ENCODE peak calls at places on chromosomes 6 and 20, in four cellular contexts. R, P, N and W are unnamed samples.

GRCh38 chr6:35780719-35781118 is at the start of gene CLPSL1:
- DNase-seq in N (no peak), P (no peak), R (no peak), W (no peak)

GRCh38 chr6:169146536-169146935 is 107.1 kb downstream of the THBS2 start:
- DNase-seq in N (no peak), P (no peak), R (no peak), W (no peak)

GRCh38 chr6:140854363-140854762 is 1278.4 kb upstream of the GJE1 start:
- DNase-seq in R (no peak), P (no peak), N (no peak), W (no peak)

GRCh38 chr6:40807484-40807883 is 220.3 kb upstream of the LRFN2 start:
- DNase-seq in N (no peak), P (no peak), R (no peak), W (no peak)

GRCh38 chr20:58709013-58709702 is 16.6 kb downstream of the NPEPL1 start:
- DNase-seq in N (no peak), P (no peak), R (no peak), W (no peak)

GRCh38 chr6:111757342-111757741 is 115.9 kb downstream of the FYN start:
- DNase-seq in P (no peak), R (peak; percentile 84), N (no peak), W (no peak)

GRCh38 chr6:109526905-109527628 is 44.0 kb upstream of the ZBTB24 start:
- DNase-seq in P (peak; percentile 37), R (peak; percentile 69), N (peak; percentile 69), W (peak; percentile 23)

GRCh38 chr6:66189915-66190314 is 482.9 kb upstream of the EYS start:
- DNase-seq in R (no peak), N (no peak), P (no peak), W (no peak)

GRCh38 chr6:71533939-71534379 is 245.3 kb downstream of the OGFRL1 start:
- DNase-seq in R (peak; percentile 46), N (no peak), P (no peak), W (no peak)

GRCh38 chr6:89375427-89375868 is 22.9 kb upstream of the UBE2J1 start:
- DNase-seq in R (no peak), P (peak; percentile 35), N (peak; percentile 90), W (no peak)

GRCh38 chr6:42138630-42139619 is 3.5 kb downstream of the C6orf132 start:
- DNase-seq in P (no peak), R (peak; percentile 42), N (no peak), W (no peak)

GRCh38 chr20:58714340-58714922 is 21.8 kb downstream of the NPEPL1 start:
- DNase-seq in P (no peak), R (no peak), N (no peak), W (no peak)

GRCh38 chr6:215335-216034 is 76.8 kb upstream of the DUSP22 start:
- DNase-seq in R (peak; percentile 39), N (no peak), P (no peak), W (no peak)

GRCh38 chr6:16921399-16922110 is 160.3 kb upstream of the ATXN1 start:
- DNase-seq in R (peak; percentile 97), P (no peak), N (no peak), W (peak; percentile 72)

GRCh38 chr20:15546624-15547023 is 1026.6 kb downstream of the KIF16B start:
- DNase-seq in R (no peak), N (no peak), P (no peak), W (no peak)

GRCh38 chr6:64290867-64291266 is 655.3 kb downstream of the PHF3 start:
- DNase-seq in P (no peak), N (no peak), R (peak; percentile 6), W (no peak)

GRCh38 chr20:23047738-23048214 is 1.7 kb downstream of the THBD start:
- DNase-seq in P (peak; percentile 22), R (no peak), N (peak; percentile 12), W (no peak)

GRCh38 chr6:151535476-151536279 is 41.9 kb downstream of the CCDC170 start:
- DNase-seq in N (no peak), P (no peak), R (no peak), W (no peak)

GRCh38 chr6:117771403-117771802 is 96.1 kb downstream of the NUS1 start:
- DNase-seq in R (no peak), N (no peak), P (no peak), W (no peak)

GRCh38 chr20:58481541-58482021 is 33.6 kb downstream of the APCDD1L start:
- DNase-seq in N (no peak), P (peak; percentile 36), R (no peak), W (no peak)

GRCh38 chr6:139686308-139686707 is 311.9 kb upstream of the CITED2 start:
- DNase-seq in R (no peak), N (no peak), P (no peak), W (no peak)

GRCh38 chr6:56593801-56594318 is 48.8 kb downstream of the DST start:
- DNase-seq in N (no peak), P (no peak), R (peak; percentile 57), W (no peak)

GRCh38 chr6:156956286-156956685 is 179.1 kb downstream of the ARID1B start:
- DNase-seq in R (no peak), N (no peak), P (no peak), W (no peak)

GRCh38 chr20:37522258-37523011 is 1.4 kb downstream of the NNAT start:
- DNase-seq in R (peak; percentile 35), P (peak; percentile 65), N (no peak), W (no peak)

GRCh38 chr6:155850408-155850841 is 394.8 kb upstream of the NOX3 start:
- DNase-seq in R (peak; percentile 58), P (no peak), N (no peak), W (no peak)

GRCh38 chr20:61352381-61353260 is 100.6 kb downstream of the CDH4 start:
- DNase-seq in P (no peak), N (no peak), R (no peak), W (no peak)

GRCh38 chr6:170253226-170253909 is 37.5 kb downstream of the DLL1 start:
- DNase-seq in R (no peak), P (no peak), N (no peak), W (no peak)

GRCh38 chr20:59994697-59995122 is 36.5 kb downstream of the CDH26 start:
- DNase-seq in P (peak; percentile 32), N (peak; percentile 20), R (peak; percentile 20), W (no peak)

GRCh38 chr20:54152227-54153040 is 21.4 kb downstream of the CYP24A1 start:
- DNase-seq in R (no peak), N (no peak), P (no peak), W (no peak)

GRCh38 chr20:54153041-54153327 is 20.8 kb downstream of the CYP24A1 start:
- DNase-seq in N (no peak), R (no peak), P (no peak), W (no peak)

GRCh38 chr20:54149765-54150264 is 24.0 kb downstream of the CYP24A1 start:
- DNase-seq in P (no peak), R (no peak), N (no peak), W (no peak)

GRCh38 chr20:54151073-54151436 is 22.7 kb downstream of the CYP24A1 start:
- DNase-seq in P (no peak), N (no peak), R (no peak), W (no peak)

DNA sequence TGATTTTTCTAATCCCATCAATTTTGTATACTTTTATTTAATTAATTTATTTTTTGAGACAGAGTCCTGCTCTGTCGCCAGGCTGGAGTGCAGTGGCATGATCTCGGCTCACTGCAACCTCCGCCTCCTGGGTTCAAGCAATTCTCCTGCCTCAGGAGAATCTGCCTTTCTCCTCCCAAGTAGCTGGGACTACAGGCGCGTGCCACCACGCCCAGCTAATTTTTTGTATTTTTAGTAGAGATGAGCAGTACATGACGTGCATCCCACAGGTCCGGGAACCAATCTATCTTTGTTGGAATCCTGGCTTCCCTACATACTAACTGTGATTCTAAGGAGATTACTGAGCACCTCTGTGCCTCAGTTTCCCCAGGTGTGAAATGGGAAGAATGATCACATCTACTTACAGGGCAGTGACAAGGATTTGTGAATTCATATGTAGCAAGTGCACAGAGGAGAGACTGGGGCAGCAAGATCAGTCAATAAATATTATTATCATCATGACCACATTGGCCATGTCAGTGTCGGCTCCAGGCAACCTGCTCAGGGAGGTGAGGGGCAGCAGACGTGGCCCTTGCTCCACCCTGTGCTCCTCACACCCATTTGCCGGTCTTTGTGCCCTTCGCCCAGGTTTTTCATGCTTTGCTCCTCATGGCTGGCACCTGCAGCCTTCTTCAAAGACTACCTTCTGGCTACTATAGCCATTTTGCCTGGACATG is 22.1 kb downstream of the CYP24A1 start:
- DNase-seq in P (no peak), R (no peak), N (no peak), W (no peak)
- H3K4me3 ChIP-seq in P (no peak overlapping the region), R (no peak overlapping the region), N (no peak overlapping the region), W (no peak overlapping the region)

GRCh38 chr6:79989641-79990040 is 14.8 kb upstream of the TTK start:
- DNase-seq in R (no peak), P (no peak), N (no peak), W (no peak)

GRCh38 chr6:79981647-79982046 is 22.8 kb upstream of the TTK start:
- DNase-seq in R (no peak), N (no peak), P (no peak), W (no peak)

GRCh38 chr6:79985128-79985527 is 19.3 kb upstream of the TTK start:
- DNase-seq in R (no peak), N (no peak), P (no peak), W (no peak)

DNA sequence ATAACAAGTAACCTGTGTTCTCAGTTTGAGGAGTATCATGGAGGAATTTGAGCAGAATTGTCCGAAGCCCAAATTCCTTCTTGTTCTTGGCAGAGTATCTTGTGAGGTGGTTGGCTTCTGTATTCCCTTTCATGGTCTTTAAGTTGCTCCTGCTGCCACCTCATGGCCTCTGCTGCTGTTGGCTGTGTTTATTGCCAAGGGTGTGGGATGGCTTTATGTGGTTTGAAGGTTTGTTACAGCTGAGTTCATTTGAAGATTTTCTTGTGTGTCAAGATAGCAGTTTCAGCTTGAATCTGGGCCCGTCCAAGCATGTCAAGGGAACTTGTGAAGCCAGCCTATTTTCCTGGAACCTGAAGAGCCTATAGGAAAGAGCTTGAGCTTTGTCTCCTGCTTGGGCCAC is 20.2 kb upstream of the TTK start:
- DNase-seq in N (no peak), R (no peak), P (no peak), W (no peak)
- TF ChIP-seq CTCF in N (no peak), R (no peak), P (no peak), W (no peak)

GRCh38 chr20:44182863-44183262 is 4.1 kb downstream of the JPH2 start:
- DNase-seq in N (no peak), P (no peak), R (no peak), W (no peak)

GRCh38 chr20:44185574-44185973 is 1.4 kb downstream of the JPH2 start:
- DNase-seq in R (no peak), P (no peak), N (no peak), W (no peak)

GRCh38 chr20:44182135-44182765 is 4.7 kb downstream of the JPH2 start:
- DNase-seq in P (no peak), R (no peak), N (no peak), W (no peak)

GRCh38 chr20:44181611-44182010 is 5.4 kb downstream of the JPH2 start:
- DNase-seq in P (peak; percentile 31), N (no peak), R (no peak), W (no peak)

DNA sequence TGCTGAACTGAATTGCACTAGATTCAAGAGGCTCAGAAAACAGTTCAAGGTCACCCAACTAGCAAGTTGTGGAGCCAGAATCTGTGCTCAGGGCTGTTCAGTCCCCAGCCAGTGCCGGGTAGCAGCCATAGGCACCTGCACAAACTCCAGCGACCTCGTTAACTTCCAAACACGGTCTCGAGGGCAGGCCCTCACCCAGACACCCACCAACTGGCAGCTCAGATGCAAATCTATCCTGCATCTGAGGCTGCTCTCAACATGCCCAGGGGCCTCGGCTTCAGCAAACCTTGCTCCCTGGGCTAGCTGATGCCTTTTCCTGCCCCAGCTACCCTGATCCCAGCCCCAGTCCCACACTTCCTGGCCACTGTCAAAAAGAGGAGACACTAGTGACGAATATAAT is 3.7 kb downstream of the JPH2 start:
- DNase-seq in P (no peak), N (no peak), R (no peak), W (no peak)
- H3K4me3 ChIP-seq in P (peak overlapping the region; percentile 60), N (no peak overlapping the region), R (no peak overlapping the region), W (no peak overlapping the region)

GRCh38 chr6:105179244-105180065 is at the start of gene POPDC3:
- DNase-seq in P (peak; percentile 25), R (peak; percentile 53), N (no peak), W (no peak)
- TF ChIP-seq CTCF in P (no peak), R (no peak), N (no peak), W (no peak)